ENCODE peak calls at places on chromosomes 11 and 22, in nine cellular contexts. One of them, this sample, is unnamed. For H3K4me1, the result is how much of the 10 kb centered on the place peaks cover.

GRCh38 chr11:15590131-15590530 is 475.4 kb downstream of the INSC start:
- DNase-seq in body of pancreas: no peak
- DNase-seq in A549: no peak
- DNase-seq in H1: no peak
- DNase-seq in esophagus muscularis mucosa: no peak
- DNase-seq in suprapubic skin: no peak
- DNase-seq in uterus: no peak
- DNase-seq in ovary: no peak
- DNase-seq in HepG2: no peak
- DNase-seq in this sample: no peak

GRCh38 chr11:97854877-97855276 is 1165.9 kb upstream of the CNTN5 start:
- DNase-seq in body of pancreas: no peak
- DNase-seq in A549: no peak
- DNase-seq in H1: no peak
- DNase-seq in esophagus muscularis mucosa: no peak
- DNase-seq in suprapubic skin: no peak
- DNase-seq in uterus: no peak
- DNase-seq in ovary: no peak
- DNase-seq in HepG2: no peak
- DNase-seq in this sample: peak

GRCh38 chr11:113289341-113290187 is 24.8 kb upstream of the TTC12 start:
- DNase-seq in body of pancreas: peak
- DNase-seq in A549: peak
- DNase-seq in H1: peak
- DNase-seq in esophagus muscularis mucosa: no peak
- DNase-seq in suprapubic skin: no peak
- DNase-seq in uterus: peak
- DNase-seq in ovary: peak
- DNase-seq in HepG2: peak
- DNase-seq in this sample: no peak

GRCh38 chr22:29217827-29218757 is 12.4 kb downstream of the EMID1 start:
- DNase-seq in body of pancreas: no peak
- DNase-seq in A549: no peak
- DNase-seq in H1: no peak
- DNase-seq in esophagus muscularis mucosa: no peak
- DNase-seq in suprapubic skin: no peak
- DNase-seq in uterus: peak
- DNase-seq in ovary: peak
- DNase-seq in HepG2: no peak
- DNase-seq in this sample: peak

GRCh38 chr11:77547863-77548551 is 41.7 kb upstream of the AQP11 start:
- DNase-seq in body of pancreas: peak
- DNase-seq in A549: peak
- DNase-seq in H1: peak
- DNase-seq in esophagus muscularis mucosa: no peak
- DNase-seq in suprapubic skin: no peak
- DNase-seq in uterus: peak
- DNase-seq in ovary: peak
- DNase-seq in HepG2: peak
- DNase-seq in this sample: no peak

GRCh38 chr11:84899134-84899533 is 728.0 kb downstream of the DLG2 start:
- DNase-seq in body of pancreas: no peak
- DNase-seq in A549: no peak
- DNase-seq in H1: no peak
- DNase-seq in esophagus muscularis mucosa: no peak
- DNase-seq in suprapubic skin: no peak
- DNase-seq in uterus: no peak
- DNase-seq in ovary: no peak
- DNase-seq in HepG2: no peak
- DNase-seq in this sample: no peak

GRCh38 chr11:697028-697491 is 1.4 kb downstream of the TMEM80 start:
- DNase-seq in body of pancreas: peak
- DNase-seq in A549: no peak
- DNase-seq in H1: no peak
- DNase-seq in esophagus muscularis mucosa: no peak
- DNase-seq in suprapubic skin: no peak
- DNase-seq in uterus: no peak
- DNase-seq in ovary: no peak
- DNase-seq in HepG2: no peak
- DNase-seq in this sample: no peak

GRCh38 chr22:33299245-33299956 is 241.2 kb upstream of the SYN3 start:
- DNase-seq in body of pancreas: no peak
- DNase-seq in A549: no peak
- DNase-seq in H1: no peak
- DNase-seq in esophagus muscularis mucosa: no peak
- DNase-seq in suprapubic skin: no peak
- DNase-seq in uterus: no peak
- DNase-seq in ovary: no peak
- DNase-seq in HepG2: no peak
- DNase-seq in this sample: no peak

GRCh38 chr11:124643605-124644425 is 21.2 kb downstream of the TBRG1 start:
- DNase-seq in body of pancreas: no peak
- DNase-seq in A549: no peak
- DNase-seq in H1: no peak
- DNase-seq in esophagus muscularis mucosa: no peak
- DNase-seq in suprapubic skin: no peak
- DNase-seq in uterus: no peak
- DNase-seq in ovary: no peak
- DNase-seq in HepG2: no peak
- DNase-seq in this sample: no peak

DNA sequence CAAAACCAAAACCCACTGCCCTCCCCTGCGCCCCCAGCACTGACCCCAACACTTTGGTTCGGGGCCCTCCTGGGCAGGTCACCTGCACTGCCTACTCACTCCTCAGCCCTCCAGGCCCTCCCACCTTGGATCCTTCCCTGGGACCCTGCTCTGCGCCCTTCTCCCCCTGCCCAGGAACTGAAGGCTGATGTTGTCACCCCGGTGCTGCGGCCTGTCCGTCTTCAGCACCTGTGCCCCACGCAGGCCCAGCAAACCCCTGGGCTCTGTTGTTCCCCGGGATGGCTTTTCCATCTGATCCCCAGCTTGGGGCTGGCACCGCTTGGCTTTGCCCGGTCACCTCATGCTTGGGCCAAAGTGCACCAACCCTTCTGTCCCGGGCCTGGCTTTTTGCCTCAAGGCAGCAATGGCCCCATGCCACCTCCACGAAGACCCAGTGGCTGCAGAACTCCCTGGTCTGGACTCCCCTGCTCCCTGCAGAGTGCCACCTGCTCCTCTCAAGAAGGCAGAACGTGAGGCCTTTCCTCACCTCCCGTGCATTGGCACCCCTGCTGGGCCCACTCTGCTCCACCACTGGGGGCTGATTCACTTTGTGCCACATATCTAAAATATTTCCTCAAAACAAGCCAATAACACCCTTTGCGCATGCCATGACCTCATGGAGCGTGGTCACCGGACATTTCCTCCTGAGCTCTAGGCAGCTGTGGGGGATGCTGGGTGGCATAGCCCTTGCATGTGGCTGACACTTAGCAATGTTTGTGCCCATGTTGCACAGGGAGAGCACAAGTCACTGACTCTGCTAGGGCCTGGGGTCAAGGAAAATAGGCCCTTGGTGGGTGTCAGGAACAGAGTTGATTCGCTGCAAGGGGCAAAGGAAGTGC is 8.8 kb downstream of the PPM1F start:
- DNase-seq in body of pancreas: no peak
- DNase-seq in A549: no peak
- DNase-seq in H1: no peak
- DNase-seq in esophagus muscularis mucosa: no peak
- DNase-seq in suprapubic skin: no peak
- DNase-seq in uterus: no peak
- DNase-seq in ovary: no peak
- DNase-seq in HepG2: no peak
- DNase-seq in this sample: no peak
- H3K4me1 ChIP-seq in body of pancreas: under half
- H3K4me1 ChIP-seq in A549: under half
- H3K4me1 ChIP-seq in H1: under half
- H3K4me1 ChIP-seq in esophagus muscularis mucosa: half or more
- H3K4me1 ChIP-seq in suprapubic skin: half or more
- H3K4me1 ChIP-seq in uterus: under half
- H3K4me1 ChIP-seq in ovary: under half
- H3K4me1 ChIP-seq in HepG2: under half
- H3K4me1 ChIP-seq in this sample: half or more

GRCh38 chr11:102734650-102735049 is 9.9 kb upstream of the MMP8 start:
- DNase-seq in body of pancreas: no peak
- DNase-seq in A549: no peak
- DNase-seq in H1: no peak
- DNase-seq in esophagus muscularis mucosa: no peak
- DNase-seq in suprapubic skin: no peak
- DNase-seq in uterus: no peak
- DNase-seq in ovary: no peak
- DNase-seq in HepG2: no peak
- DNase-seq in this sample: no peak
- TF ChIP-seq CTCF in body of pancreas: no peak
- TF ChIP-seq CTCF in A549: no peak
- TF ChIP-seq CTCF in H1: no peak
- TF ChIP-seq CTCF in esophagus muscularis mucosa: no peak
- TF ChIP-seq CTCF in suprapubic skin: no peak
- TF ChIP-seq CTCF in uterus: no peak
- TF ChIP-seq CTCF in ovary: no peak
- TF ChIP-seq CTCF in HepG2: no peak
- TF ChIP-seq CTCF in this sample: no peak

GRCh38 chr11:73141309-73142127 is 600 bp downstream of the FCHSD2 start:
- DNase-seq in body of pancreas: peak
- DNase-seq in A549: peak
- DNase-seq in H1: no peak
- DNase-seq in esophagus muscularis mucosa: peak
- DNase-seq in suprapubic skin: peak
- DNase-seq in uterus: peak
- DNase-seq in ovary: peak
- DNase-seq in HepG2: peak
- DNase-seq in this sample: peak

GRCh38 chr11:73142128-73142377 is at the start of gene FCHSD2:
- DNase-seq in body of pancreas: no peak
- DNase-seq in A549: no peak
- DNase-seq in H1: no peak
- DNase-seq in esophagus muscularis mucosa: no peak
- DNase-seq in suprapubic skin: no peak
- DNase-seq in uterus: no peak
- DNase-seq in ovary: no peak
- DNase-seq in HepG2: no peak
- DNase-seq in this sample: no peak

GRCh38 chr11:73145986-73146575 is 4.0 kb upstream of the FCHSD2 start:
- DNase-seq in body of pancreas: peak
- DNase-seq in A549: no peak
- DNase-seq in H1: no peak
- DNase-seq in esophagus muscularis mucosa: peak
- DNase-seq in suprapubic skin: no peak
- DNase-seq in uterus: no peak
- DNase-seq in ovary: no peak
- DNase-seq in HepG2: no peak
- DNase-seq in this sample: no peak

GRCh38 chr11:73141031-73141308 is 1.1 kb downstream of the FCHSD2 start:
- DNase-seq in body of pancreas: peak
- DNase-seq in A549: peak
- DNase-seq in H1: no peak
- DNase-seq in esophagus muscularis mucosa: peak
- DNase-seq in suprapubic skin: no peak
- DNase-seq in uterus: peak
- DNase-seq in ovary: no peak
- DNase-seq in HepG2: no peak
- DNase-seq in this sample: peak

DNA sequence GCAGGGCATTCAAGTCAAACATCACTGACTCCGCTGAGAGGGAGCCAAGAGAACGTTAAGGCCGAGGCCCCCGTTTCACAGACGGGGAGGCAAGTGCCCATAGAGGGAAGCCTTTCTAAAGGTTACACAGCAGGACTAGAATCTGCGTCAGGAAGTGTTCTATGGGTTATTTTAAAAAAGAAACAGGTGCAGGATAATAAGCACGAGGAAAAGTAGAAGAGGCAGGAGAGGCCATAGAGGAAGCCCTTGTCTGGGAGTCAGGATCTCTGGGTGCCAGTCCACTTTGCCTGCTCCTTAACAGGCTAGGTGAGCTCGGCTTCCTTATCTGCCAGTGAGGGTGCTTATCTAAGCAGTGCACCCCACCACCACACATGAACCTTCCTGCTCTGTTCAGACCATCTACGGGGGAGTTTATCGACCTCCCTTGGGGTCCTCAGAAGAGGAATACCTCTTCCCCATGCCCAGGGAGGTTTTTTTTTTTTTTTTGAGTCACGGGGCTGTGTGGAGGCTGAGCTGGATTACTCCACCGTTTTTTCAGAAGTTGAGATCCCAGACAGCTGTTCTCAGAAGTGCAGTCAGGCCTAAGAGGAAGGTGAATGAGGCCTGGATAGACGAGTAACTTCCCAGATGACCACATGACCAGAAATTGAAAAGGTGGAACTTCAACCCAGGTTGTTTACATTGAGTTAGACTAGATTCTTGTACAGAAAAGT is 1.2 kb upstream of the FCHSD2 start:
- DNase-seq in body of pancreas: peak
- DNase-seq in A549: no peak
- DNase-seq in H1: no peak
- DNase-seq in esophagus muscularis mucosa: peak
- DNase-seq in suprapubic skin: no peak
- DNase-seq in uterus: no peak
- DNase-seq in ovary: peak
- DNase-seq in HepG2: peak
- DNase-seq in this sample: peak
- TF ChIP-seq POLR2A in body of pancreas: no peak
- TF ChIP-seq POLR2A in A549: no peak
- TF ChIP-seq POLR2A in H1: no peak
- TF ChIP-seq POLR2A in esophagus muscularis mucosa: no peak
- TF ChIP-seq POLR2A in suprapubic skin: no peak
- TF ChIP-seq POLR2A in uterus: no peak
- TF ChIP-seq POLR2A in ovary: no peak
- TF ChIP-seq POLR2A in HepG2: peak
- TF ChIP-seq POLR2A in this sample: no peak

GRCh38 chr22:25564979-25565677 is 653 bp downstream of the GRK3 start:
- DNase-seq in body of pancreas: peak
- DNase-seq in A549: peak
- DNase-seq in H1: peak
- DNase-seq in esophagus muscularis mucosa: no peak
- DNase-seq in suprapubic skin: no peak
- DNase-seq in uterus: peak
- DNase-seq in ovary: peak
- DNase-seq in HepG2: no peak
- DNase-seq in this sample: no peak

GRCh38 chr22:25566812-25567211 is 2.3 kb downstream of the GRK3 start:
- DNase-seq in body of pancreas: no peak
- DNase-seq in A549: no peak
- DNase-seq in H1: no peak
- DNase-seq in esophagus muscularis mucosa: no peak
- DNase-seq in suprapubic skin: no peak
- DNase-seq in uterus: no peak
- DNase-seq in ovary: no peak
- DNase-seq in HepG2: no peak
- DNase-seq in this sample: no peak

GRCh38 chr22:25564320-25564978 is at the start of gene GRK3:
- DNase-seq in body of pancreas: peak
- DNase-seq in A549: peak
- DNase-seq in H1: peak
- DNase-seq in esophagus muscularis mucosa: no peak
- DNase-seq in suprapubic skin: peak
- DNase-seq in uterus: peak
- DNase-seq in ovary: peak
- DNase-seq in HepG2: no peak
- DNase-seq in this sample: peak

GRCh38 chr22:25569983-25570382 is 5.5 kb downstream of the GRK3 start:
- DNase-seq in body of pancreas: no peak
- DNase-seq in A549: no peak
- DNase-seq in H1: no peak
- DNase-seq in esophagus muscularis mucosa: no peak
- DNase-seq in suprapubic skin: no peak
- DNase-seq in uterus: no peak
- DNase-seq in ovary: no peak
- DNase-seq in HepG2: no peak
- DNase-seq in this sample: no peak

GRCh38 chr22:25567305-25567704 is 2.8 kb downstream of the GRK3 start:
- DNase-seq in body of pancreas: no peak
- DNase-seq in A549: no peak
- DNase-seq in H1: no peak
- DNase-seq in esophagus muscularis mucosa: no peak
- DNase-seq in suprapubic skin: no peak
- DNase-seq in uterus: no peak
- DNase-seq in ovary: no peak
- DNase-seq in HepG2: no peak
- DNase-seq in this sample: no peak
- H3K4me1 ChIP-seq in body of pancreas: under half
- H3K4me1 ChIP-seq in A549: under half
- H3K4me1 ChIP-seq in H1: under half
- H3K4me1 ChIP-seq in esophagus muscularis mucosa: under half
- H3K4me1 ChIP-seq in suprapubic skin: under half
- H3K4me1 ChIP-seq in uterus: under half
- H3K4me1 ChIP-seq in ovary: under half
- H3K4me1 ChIP-seq in HepG2: half or more
- H3K4me1 ChIP-seq in this sample: under half

This sample was measured in upper lobe of left lung.